ENCODE peak calls at places on chromosome 18, in six cellular contexts. One of them, this sample, is unnamed.

GRCh38 chr18:702957-703659 is 9.3 kb downstream of the ENOSF1 start:
- DNase-seq in mesothelial cell of epicardium: peak
- DNase-seq in GM12878: no peak
- DNase-seq in mammary epithelial cell: peak
- DNase-seq in OCI-LY7: no peak
- DNase-seq in Caco-2: no peak
- DNase-seq in this sample: peak

GRCh38 chr18:2908166-2908945 is 61.5 kb downstream of the EMILIN2 start:
- DNase-seq in Caco-2: no peak
- DNase-seq in mesothelial cell of epicardium: peak
- DNase-seq in mammary epithelial cell: no peak
- DNase-seq in GM12878: no peak
- DNase-seq in OCI-LY7: no peak
- DNase-seq in this sample: peak

GRCh38 chr18:8562914-8563313 is 46.3 kb upstream of the RAB12 start:
- DNase-seq in mesothelial cell of epicardium: no peak
- DNase-seq in OCI-LY7: no peak
- DNase-seq in Caco-2: no peak
- DNase-seq in mammary epithelial cell: no peak
- DNase-seq in GM12878: no peak
- DNase-seq in this sample: no peak

GRCh38 chr18:1511619-1512311 is 607.1 kb downstream of the ADCYAP1 start:
- DNase-seq in mammary epithelial cell: no peak
- DNase-seq in GM12878: no peak
- DNase-seq in mesothelial cell of epicardium: no peak
- DNase-seq in OCI-LY7: no peak
- DNase-seq in Caco-2: no peak
- DNase-seq in this sample: no peak

GRCh38 chr18:76177160-76177559 is 317.9 kb downstream of the ZNF516 start:
- DNase-seq in OCI-LY7: no peak
- DNase-seq in mesothelial cell of epicardium: no peak
- DNase-seq in mammary epithelial cell: no peak
- DNase-seq in Caco-2: no peak
- DNase-seq in GM12878: no peak
- DNase-seq in this sample: no peak

GRCh38 chr18:55400590-55401274 is 187.3 kb downstream of the TCF4 start:
- DNase-seq in OCI-LY7: no peak
- DNase-seq in Caco-2: no peak
- DNase-seq in mammary epithelial cell: no peak
- DNase-seq in GM12878: no peak
- DNase-seq in mesothelial cell of epicardium: no peak
- DNase-seq in this sample: no peak

GRCh38 chr18:36630917-36631316 is 197.9 kb downstream of the TPGS2 start:
- DNase-seq in mammary epithelial cell: no peak
- DNase-seq in Caco-2: no peak
- DNase-seq in mesothelial cell of epicardium: no peak
- DNase-seq in OCI-LY7: no peak
- DNase-seq in GM12878: no peak
- DNase-seq in this sample: no peak

GRCh38 chr18:3526421-3527354 is 76.7 kb downstream of the TGIF1 start:
- DNase-seq in mesothelial cell of epicardium: no peak
- DNase-seq in mammary epithelial cell: peak
- DNase-seq in OCI-LY7: no peak
- DNase-seq in Caco-2: peak
- DNase-seq in GM12878: peak
- DNase-seq in this sample: no peak

GRCh38 chr18:23833714-23834113 is 144.5 kb downstream of the LAMA3 start:
- DNase-seq in Caco-2: no peak
- DNase-seq in mesothelial cell of epicardium: no peak
- DNase-seq in GM12878: no peak
- DNase-seq in mammary epithelial cell: peak
- DNase-seq in OCI-LY7: no peak
- DNase-seq in this sample: no peak

GRCh38 chr18:76985951-76986236 is 146.7 kb downstream of the MBP start:
- DNase-seq in Caco-2: no peak
- DNase-seq in GM12878: no peak
- DNase-seq in mesothelial cell of epicardium: no peak
- DNase-seq in mammary epithelial cell: no peak
- DNase-seq in OCI-LY7: no peak
- DNase-seq in this sample: peak

GRCh38 chr18:12597775-12598174 is 60.1 kb downstream of the SPIRE1 start:
- DNase-seq in Caco-2: peak
- DNase-seq in mesothelial cell of epicardium: no peak
- DNase-seq in OCI-LY7: no peak
- DNase-seq in GM12878: no peak
- DNase-seq in mammary epithelial cell: peak
- DNase-seq in this sample: no peak

GRCh38 chr18:27136208-27136535 is 48.9 kb downstream of the CHST9 start:
- DNase-seq in mesothelial cell of epicardium: no peak
- DNase-seq in OCI-LY7: no peak
- DNase-seq in GM12878: no peak
- DNase-seq in mammary epithelial cell: peak
- DNase-seq in Caco-2: peak
- DNase-seq in this sample: no peak

GRCh38 chr18:48374423-48375149 is 34.6 kb downstream of the ZBTB7C start:
- DNase-seq in mesothelial cell of epicardium: no peak
- DNase-seq in GM12878: no peak
- DNase-seq in OCI-LY7: no peak
- DNase-seq in Caco-2: no peak
- DNase-seq in mammary epithelial cell: no peak
- DNase-seq in this sample: peak

GRCh38 chr18:32896781-32897547 is 124.1 kb upstream of the KLHL14 start:
- DNase-seq in GM12878: no peak
- DNase-seq in Caco-2: no peak
- DNase-seq in mesothelial cell of epicardium: no peak
- DNase-seq in OCI-LY7: no peak
- DNase-seq in mammary epithelial cell: no peak
- DNase-seq in this sample: no peak

GRCh38 chr18:32893915-32894314 is 121.1 kb upstream of the KLHL14 start:
- DNase-seq in OCI-LY7: no peak
- DNase-seq in GM12878: no peak
- DNase-seq in mesothelial cell of epicardium: no peak
- DNase-seq in mammary epithelial cell: no peak
- DNase-seq in Caco-2: no peak
- DNase-seq in this sample: no peak

GRCh38 chr18:32902566-32903330 is 129.9 kb upstream of the KLHL14 start:
- DNase-seq in OCI-LY7: peak
- DNase-seq in mesothelial cell of epicardium: no peak
- DNase-seq in GM12878: no peak
- DNase-seq in Caco-2: no peak
- DNase-seq in mammary epithelial cell: no peak
- DNase-seq in this sample: no peak

DNA sequence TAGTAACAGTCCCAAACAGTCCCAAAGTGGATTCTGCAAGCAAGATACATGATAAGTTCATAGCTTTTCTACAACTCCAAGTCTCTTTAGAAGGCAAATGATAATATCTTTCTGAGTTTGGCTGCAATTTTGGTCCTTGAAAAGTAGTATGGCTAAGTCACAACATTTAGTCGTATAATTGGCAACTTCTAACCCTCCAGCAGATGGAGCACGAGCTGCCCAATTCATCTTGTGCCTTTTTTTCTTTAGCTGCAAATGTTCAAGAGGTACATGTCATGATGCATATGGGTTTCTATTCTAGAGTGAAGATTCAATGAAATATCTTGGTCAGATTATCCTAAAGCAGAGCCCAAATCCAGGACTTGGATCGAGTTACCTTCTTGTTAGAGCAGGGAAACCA is 127.0 kb upstream of the KLHL14 start:
- DNase-seq in GM12878: no peak
- DNase-seq in mammary epithelial cell: peak
- DNase-seq in Caco-2: no peak
- DNase-seq in OCI-LY7: peak
- DNase-seq in mesothelial cell of epicardium: no peak
- DNase-seq in this sample: no peak
- TF ChIP-seq CTCF in GM12878: no peak
- TF ChIP-seq CTCF in mammary epithelial cell: peak
- TF ChIP-seq CTCF in Caco-2: no peak
- TF ChIP-seq CTCF in OCI-LY7: peak
- TF ChIP-seq CTCF in mesothelial cell of epicardium: no peak
- TF ChIP-seq CTCF in this sample: no peak

GRCh38 chr18:59269563-59270214 is 3.6 kb downstream of the RAX start:
- DNase-seq in Caco-2: no peak
- DNase-seq in mammary epithelial cell: no peak
- DNase-seq in OCI-LY7: no peak
- DNase-seq in GM12878: no peak
- DNase-seq in mesothelial cell of epicardium: no peak
- DNase-seq in this sample: no peak

GRCh38 chr18:59267511-59268126 is 5.6 kb downstream of the RAX start:
- DNase-seq in Caco-2: no peak
- DNase-seq in mesothelial cell of epicardium: no peak
- DNase-seq in mammary epithelial cell: peak
- DNase-seq in OCI-LY7: no peak
- DNase-seq in GM12878: no peak
- DNase-seq in this sample: no peak

GRCh38 chr18:59270689-59271257 is 2.5 kb downstream of the RAX start:
- DNase-seq in mammary epithelial cell: no peak
- DNase-seq in Caco-2: no peak
- DNase-seq in mesothelial cell of epicardium: no peak
- DNase-seq in OCI-LY7: no peak
- DNase-seq in GM12878: no peak
- DNase-seq in this sample: no peak

GRCh38 chr18:59268127-59268721 is 5.0 kb downstream of the RAX start:
- DNase-seq in GM12878: no peak
- DNase-seq in mammary epithelial cell: no peak
- DNase-seq in mesothelial cell of epicardium: no peak
- DNase-seq in OCI-LY7: no peak
- DNase-seq in Caco-2: no peak
- DNase-seq in this sample: no peak

DNA sequence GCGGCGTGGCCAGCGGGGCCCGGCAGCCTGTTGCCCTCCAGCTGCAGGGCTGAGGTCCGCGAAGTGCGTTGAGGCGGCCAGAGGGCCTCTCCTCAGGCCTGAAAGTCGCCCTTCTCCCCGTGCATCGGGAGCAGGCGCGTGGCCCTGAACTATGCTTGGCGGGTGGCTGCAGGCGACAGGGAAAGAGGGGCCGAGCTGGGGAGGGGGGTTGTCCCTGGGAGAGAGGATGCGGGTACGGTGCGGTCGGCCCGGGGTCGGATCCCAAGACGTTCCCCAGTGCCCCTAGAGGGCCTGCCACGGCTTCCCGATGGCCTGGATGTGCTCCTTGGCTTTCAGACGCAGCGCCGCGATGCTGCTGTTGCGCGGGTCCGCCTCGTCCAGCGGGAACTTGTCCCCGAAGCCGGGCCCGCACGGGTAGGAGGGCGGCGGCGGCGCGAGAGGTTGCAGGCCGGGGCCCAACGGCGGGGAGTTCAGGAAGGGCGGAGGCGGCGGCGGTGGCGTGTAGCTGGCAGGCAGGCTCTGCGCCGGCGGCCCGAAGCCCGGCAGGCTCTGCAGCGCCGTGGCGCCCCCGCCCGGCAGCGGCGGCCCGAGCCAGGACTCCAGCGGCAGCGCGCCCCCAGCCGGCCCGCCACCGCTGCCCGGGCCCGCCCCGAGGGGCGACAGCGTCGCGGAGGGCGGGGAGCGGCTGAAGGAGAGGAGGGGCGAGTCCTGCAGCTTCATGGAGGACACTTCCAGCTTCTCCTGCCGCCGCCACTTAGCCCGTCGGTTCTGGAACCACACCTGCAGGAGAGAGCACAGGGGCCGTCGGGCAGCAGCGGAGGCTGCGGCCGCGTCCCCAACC is 4.3 kb downstream of the RAX start:
- DNase-seq in mesothelial cell of epicardium: peak
- DNase-seq in mammary epithelial cell: no peak
- DNase-seq in Caco-2: peak
- DNase-seq in GM12878: no peak
- DNase-seq in OCI-LY7: no peak
- DNase-seq in this sample: peak
- TF ChIP-seq CTCF in mesothelial cell of epicardium: no peak
- TF ChIP-seq CTCF in mammary epithelial cell: no peak
- TF ChIP-seq CTCF in Caco-2: no peak
- TF ChIP-seq CTCF in GM12878: no peak
- TF ChIP-seq CTCF in OCI-LY7: no peak
- TF ChIP-seq CTCF in this sample: peak

GRCh38 chr18:79988079-79988924 is at the start of gene TXNL4A:
- DNase-seq in mesothelial cell of epicardium: peak
- DNase-seq in Caco-2: peak
- DNase-seq in mammary epithelial cell: peak
- DNase-seq in OCI-LY7: peak
- DNase-seq in GM12878: peak
- DNase-seq in this sample: peak
- TF ChIP-seq CTCF in mesothelial cell of epicardium: no peak
- TF ChIP-seq CTCF in Caco-2: peak
- TF ChIP-seq CTCF in mammary epithelial cell: no peak
- TF ChIP-seq CTCF in OCI-LY7: peak
- TF ChIP-seq CTCF in GM12878: peak
- TF ChIP-seq CTCF in this sample: peak

DNA sequence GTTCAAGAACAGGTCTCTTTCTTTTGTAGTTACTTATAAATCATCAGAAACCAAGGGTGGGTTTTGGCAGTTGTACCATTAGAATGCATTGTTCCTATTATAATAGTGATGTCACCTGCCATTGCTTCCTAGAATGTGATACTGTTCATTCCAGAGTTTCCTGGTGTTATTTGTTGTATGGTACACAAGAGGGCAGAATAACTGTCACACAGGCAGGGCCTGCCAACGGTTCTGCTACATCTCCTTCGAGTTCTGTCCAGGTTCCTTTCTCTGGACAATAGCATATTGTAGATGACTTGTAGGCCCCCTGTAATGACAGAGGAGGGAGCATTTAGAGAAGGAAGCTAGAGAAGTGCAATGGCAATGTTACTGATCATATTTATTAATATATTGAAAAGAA is 98.3 kb downstream of the KLHL14 start:
- DNase-seq in GM12878: no peak
- DNase-seq in OCI-LY7: peak
- DNase-seq in mammary epithelial cell: no peak
- DNase-seq in mesothelial cell of epicardium: no peak
- DNase-seq in Caco-2: no peak
- DNase-seq in this sample: no peak
- TF ChIP-seq CTCF in GM12878: no peak
- TF ChIP-seq CTCF in OCI-LY7: peak
- TF ChIP-seq CTCF in mammary epithelial cell: peak
- TF ChIP-seq CTCF in mesothelial cell of epicardium: no peak
- TF ChIP-seq CTCF in Caco-2: no peak
- TF ChIP-seq CTCF in this sample: peak

DNA sequence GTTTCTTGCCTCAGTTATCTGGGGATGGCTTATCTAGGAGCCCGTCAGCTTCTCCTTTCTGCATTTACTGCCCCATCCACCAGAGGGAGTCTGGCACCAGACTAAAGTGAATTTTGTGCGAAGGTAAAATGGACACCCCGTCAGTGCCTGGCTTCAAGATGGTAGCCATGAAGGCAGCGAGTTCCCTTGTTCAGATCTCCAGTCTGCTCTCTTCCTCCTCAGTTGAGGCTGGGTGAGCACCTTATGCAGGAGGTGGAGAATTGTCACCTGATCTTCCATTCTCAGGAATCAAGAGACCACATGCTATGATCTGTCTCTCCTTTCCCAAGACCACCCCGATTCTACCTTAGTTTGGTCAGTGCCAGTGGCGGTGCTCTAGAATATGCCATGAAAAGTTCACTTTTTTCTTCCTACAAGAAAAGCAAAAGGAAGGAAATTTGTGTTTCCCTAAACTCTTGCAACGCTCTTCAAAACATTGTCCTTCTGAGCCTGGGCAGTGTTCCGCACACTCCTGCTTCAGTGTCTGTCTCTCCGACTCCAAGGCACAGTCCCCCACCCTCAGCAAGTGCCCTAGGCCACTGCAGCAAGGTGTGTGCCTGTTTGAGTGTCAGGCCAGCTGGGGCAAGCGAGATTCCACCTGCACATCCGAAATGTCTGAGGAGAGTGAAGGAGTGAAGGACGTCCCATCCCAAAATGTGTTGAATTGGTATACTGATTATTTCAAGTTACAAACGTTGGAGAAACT is 168.6 kb downstream of the SS18 start:
- DNase-seq in GM12878: peak
- DNase-seq in OCI-LY7: peak
- DNase-seq in mesothelial cell of epicardium: no peak
- DNase-seq in mammary epithelial cell: peak
- DNase-seq in Caco-2: peak
- DNase-seq in this sample: no peak
- TF ChIP-seq CTCF in GM12878: peak
- TF ChIP-seq CTCF in OCI-LY7: peak
- TF ChIP-seq CTCF in mesothelial cell of epicardium: peak
- TF ChIP-seq CTCF in mammary epithelial cell: peak
- TF ChIP-seq CTCF in Caco-2: peak
- TF ChIP-seq CTCF in this sample: peak

This sample was measured in type B pancreatic cell.